ENCODE peak calls at places on chromosomes 11 and 22, in six cellular contexts. T is GM13977, E is astrocyte of the cerebellum, X is tibial artery, H is adrenal gland, D is thoracic aorta. J is an unnamed sample.

GRCh38 chr11:72091292-72091691 is 10.6 kb downstream of the LRRC51 start:
- DNase-seq in D (no peak), H (peak; percentile 91), E (peak; percentile 40), X (peak; percentile 81), T (peak; percentile 73), J (peak; percentile 69)

GRCh38 chr11:124882339-124883071 is 15.2 kb downstream of the ROBO4 start:
- DNase-seq in E (no peak), X (peak; percentile 68), H (peak; percentile 80), D (no peak), T (no peak), J (no peak)

GRCh38 chr22:42419328-42419881 is 12.8 kb downstream of the NFAM1 start:
- DNase-seq in T (peak; percentile 74), D (no peak), H (peak; percentile 70), E (no peak), X (no peak), J (no peak)

GRCh38 chr11:116855413-116855812 is 18.0 kb upstream of the APOA1 start:
- DNase-seq in E (no peak), T (no peak), X (no peak), H (no peak), D (no peak), J (no peak)

GRCh38 chr22:40414306-40414705 is 43.9 kb downstream of the SGSM3 start:
- DNase-seq in E (no peak), T (no peak), H (no peak), X (peak; percentile 7), D (no peak), J (no peak)

GRCh38 chr22:46657655-46657953 is 37.4 kb downstream of the GRAMD4 start:
- DNase-seq in E (no peak), D (no peak), X (no peak), H (no peak), T (no peak), J (no peak)

GRCh38 chr22:38704568-38705234 is 1.0 kb upstream of the GTPBP1 start:
- DNase-seq in T (no peak), E (no peak), D (no peak), H (no peak), X (no peak), J (no peak)

GRCh38 chr11:118374729-118375128 is 15.3 kb downstream of the UBE4A start:
- DNase-seq in E (no peak), D (no peak), T (no peak), H (no peak), X (no peak), J (no peak)

GRCh38 chr11:126282361-126282741 is 542 bp upstream of the TIRAP start:
- DNase-seq in H (peak; percentile 73), D (no peak), X (peak; percentile 74), T (peak; percentile 54), E (no peak), J (peak; percentile 17)

GRCh38 chr11:93888026-93888425 is 37.6 kb upstream of the VSTM5 start:
- DNase-seq in T (no peak), H (no peak), D (no peak), E (no peak), X (no peak), J (no peak)

GRCh38 chr11:95154514-95154913 is 64.9 kb downstream of the ENDOD1 start:
- DNase-seq in D (no peak), H (peak; percentile 78), T (peak; percentile 70), E (peak; percentile 63), X (no peak), J (peak; percentile 72)

GRCh38 chr22:23763579-23764331 is 965 bp downstream of the C22orf15 start:
- DNase-seq in H (no peak), X (no peak), T (peak; percentile 58), D (no peak), E (no peak), J (no peak)

GRCh38 chr11:17683378-17684161 is 35.8 kb upstream of the MYOD1 start:
- DNase-seq in T (no peak), H (no peak), X (no peak), D (no peak), E (peak; percentile 94), J (peak; percentile 67)

GRCh38 chr11:8967159-8967558 is 2.9 kb upstream of the TMEM9B start:
- DNase-seq in E (no peak), T (no peak), H (no peak), X (no peak), D (no peak), J (no peak)

GRCh38 chr22:37492428-37493344 is 6.5 kb upstream of the MFNG start:
- DNase-seq in T (peak; percentile 84), X (no peak), E (no peak), H (no peak), D (no peak), J (peak; percentile 55)

GRCh38 chr11:8765294-8765693 is 82.7 kb downstream of the RPL27A start:
- DNase-seq in E (no peak), X (no peak), H (no peak), T (no peak), D (no peak), J (no peak)

GRCh38 chr11:20367313-20367948 is 3.9 kb downstream of the HTATIP2 start:
- DNase-seq in E (peak; percentile 64), H (peak; percentile 89), D (no peak), T (peak; percentile 36), X (peak; percentile 76), J (peak; percentile 91)

GRCh38 chr22:40118979-40119378 is 58.7 kb upstream of the TNRC6B start:
- DNase-seq in D (no peak), E (no peak), X (no peak), H (no peak), T (no peak), J (no peak)

GRCh38 chr11:134499990-134500389 is 87.9 kb upstream of the B3GAT1 start:
- DNase-seq in D (no peak), E (no peak), X (peak; percentile 57), H (no peak), T (no peak), J (no peak)

GRCh38 chr11:23765862-23766261 is 731.0 kb upstream of the LUZP2 start:
- DNase-seq in X (no peak), T (no peak), H (no peak), D (no peak), E (no peak), J (no peak)

GRCh38 chr11:18013790-18014507 is 1.1 kb upstream of the SERGEF start:
- DNase-seq in H (no peak), T (no peak), D (no peak), E (no peak), X (no peak), J (no peak)

DNA sequence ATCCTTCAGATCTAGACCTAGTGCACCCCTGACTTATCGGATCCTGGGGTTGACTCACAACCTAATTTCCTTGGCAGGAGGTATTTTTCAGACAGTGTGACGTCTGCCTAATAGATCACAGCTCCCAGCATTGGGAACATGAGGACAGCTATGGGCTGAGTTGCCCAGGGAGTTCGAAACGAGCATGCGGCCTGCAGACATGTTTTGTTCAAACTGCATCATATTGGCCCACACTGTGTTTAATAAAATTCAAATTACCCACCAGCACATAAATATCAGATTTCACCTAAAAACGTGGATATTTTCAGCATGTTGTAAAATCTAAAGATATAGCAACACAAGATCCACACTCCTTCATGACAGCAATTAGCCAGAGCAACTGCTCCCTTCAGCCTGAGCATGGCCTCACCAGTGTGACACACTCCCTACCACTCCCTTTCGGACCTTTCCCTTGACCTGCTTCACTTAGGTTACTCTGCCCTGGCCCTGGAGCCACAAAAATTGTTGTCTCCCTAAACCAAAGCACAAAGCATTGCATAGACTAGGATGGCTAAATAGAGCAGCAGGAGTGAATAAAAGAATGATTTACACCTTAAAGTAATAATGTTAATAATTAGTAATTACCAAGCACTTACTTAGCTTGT is 53.6 kb upstream of the USP47 start:
- DNase-seq in E (no peak), X (no peak), D (no peak), T (no peak), H (peak; percentile 56), J (no peak)
- TF ChIP-seq CTCF in E (no peak), X (no peak), D (peak; percentile 7), T (no peak), H (no peak), J (no peak)

GRCh38 chr22:19036523-19037273 is 85.5 kb downstream of the DGCR2 start:
- DNase-seq in H (peak; percentile 50), T (no peak), E (no peak), D (no peak), X (no peak), J (no peak)
- TF ChIP-seq CTCF in H (no peak), T (no peak), E (no peak), D (no peak), X (no peak), J (peak; percentile 10)

DNA sequence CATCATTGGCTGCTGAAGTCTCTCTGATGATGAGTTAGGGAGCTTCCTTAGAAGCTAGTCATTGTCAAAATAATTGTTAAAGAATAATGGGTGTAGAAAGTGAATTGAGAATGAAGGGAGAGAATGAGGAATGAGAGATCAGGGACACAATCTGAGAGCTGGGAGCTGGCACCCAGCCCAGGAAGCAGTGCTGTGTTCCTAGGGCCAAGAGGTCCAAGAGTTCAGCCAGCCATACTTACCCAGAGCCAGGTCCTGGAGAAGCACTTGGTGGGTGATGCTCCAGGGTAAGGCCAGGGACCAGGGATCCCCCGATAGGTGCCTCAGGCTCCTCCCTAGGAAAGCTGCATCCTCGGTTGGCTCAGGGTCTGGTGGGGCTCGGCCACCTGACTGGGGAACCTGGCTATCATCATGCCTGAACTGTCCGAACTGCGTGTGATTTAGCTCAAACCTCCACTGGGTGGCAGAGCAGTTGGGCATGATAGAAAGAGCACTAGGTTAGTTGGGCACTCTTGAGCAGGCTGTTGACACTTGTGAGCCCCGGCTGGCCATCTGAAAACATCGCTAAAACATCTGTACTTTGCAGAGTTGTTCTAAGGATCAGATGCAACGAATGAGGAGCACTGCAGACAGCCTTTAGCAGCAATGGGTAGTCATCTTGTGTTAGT is 123.9 kb upstream of the NCAM1 start:
- DNase-seq in X (no peak), D (no peak), T (no peak), H (peak; percentile 72), E (no peak), J (peak; percentile 33)
- TF ChIP-seq CTCF in X (no peak), D (no peak), T (no peak), H (no peak), E (no peak), J (peak; percentile 12)

GRCh38 chr11:132158091-132158490 is 787.7 kb downstream of the NTM start:
- DNase-seq in E (no peak), X (no peak), D (no peak), H (no peak), T (no peak), J (peak; percentile 1)
- TF ChIP-seq CTCF in E (peak; percentile 42), X (no peak), D (no peak), H (no peak), T (peak; percentile 25), J (no peak)

J was measured in MCF 10A.